ENCODE peak calls at places on chromosome 3, in eight cellular contexts. One of them, this sample, is unnamed.

GRCh38 chr3:111807826-111808225 is 51.2 kb upstream of the PHLDB2 start:
- DNase-seq in left ventricle myocardium inferior: no peak
- DNase-seq in AG04450: no peak
- DNase-seq in AG09319: no peak
- DNase-seq in cardiac muscle cell: no peak
- DNase-seq in osteocyte: no peak
- DNase-seq in nephron progenitor cell: no peak
- DNase-seq in RWPE1: no peak
- DNase-seq in this sample: no peak

GRCh38 chr3:116579843-116580242 is 129.7 kb upstream of the TUSC7 start:
- DNase-seq in left ventricle myocardium inferior: no peak
- DNase-seq in AG04450: no peak
- DNase-seq in AG09319: no peak
- DNase-seq in cardiac muscle cell: peak; percentile 3
- DNase-seq in osteocyte: no peak
- DNase-seq in nephron progenitor cell: peak; percentile 61
- DNase-seq in RWPE1: peak; percentile 5
- DNase-seq in this sample: no peak

GRCh38 chr3:66303556-66303955 is 82.8 kb downstream of the SLC25A26 start:
- DNase-seq in left ventricle myocardium inferior: no peak
- DNase-seq in AG04450: no peak
- DNase-seq in AG09319: no peak
- DNase-seq in cardiac muscle cell: no peak
- DNase-seq in osteocyte: no peak
- DNase-seq in nephron progenitor cell: no peak
- DNase-seq in RWPE1: no peak
- DNase-seq in this sample: peak; percentile 23

GRCh38 chr3:65595997-65596300 is 442.8 kb downstream of the MAGI1 start:
- DNase-seq in left ventricle myocardium inferior: no peak
- DNase-seq in AG04450: no peak
- DNase-seq in AG09319: no peak
- DNase-seq in cardiac muscle cell: no peak
- DNase-seq in osteocyte: no peak
- DNase-seq in nephron progenitor cell: no peak
- DNase-seq in RWPE1: no peak
- DNase-seq in this sample: no peak

GRCh38 chr3:13080591-13080990 is 7.4 kb upstream of the IQSEC1 start:
- DNase-seq in left ventricle myocardium inferior: peak; percentile 79
- DNase-seq in AG04450: no peak
- DNase-seq in AG09319: no peak
- DNase-seq in cardiac muscle cell: no peak
- DNase-seq in osteocyte: no peak
- DNase-seq in nephron progenitor cell: no peak
- DNase-seq in RWPE1: no peak
- DNase-seq in this sample: no peak

GRCh38 chr3:197339841-197340520 is 41.6 kb upstream of the DLG1 start:
- DNase-seq in left ventricle myocardium inferior: no peak
- DNase-seq in AG04450: no peak
- DNase-seq in AG09319: peak; percentile 40
- DNase-seq in cardiac muscle cell: peak; percentile 67
- DNase-seq in osteocyte: no peak
- DNase-seq in nephron progenitor cell: peak; percentile 44
- DNase-seq in RWPE1: no peak
- DNase-seq in this sample: no peak

GRCh38 chr3:129228891-129229585 is 20.4 kb upstream of the COPG1 start:
- DNase-seq in left ventricle myocardium inferior: peak; percentile 33
- DNase-seq in AG04450: peak; percentile 50
- DNase-seq in AG09319: no peak
- DNase-seq in cardiac muscle cell: peak; percentile 76
- DNase-seq in osteocyte: no peak
- DNase-seq in nephron progenitor cell: no peak
- DNase-seq in RWPE1: peak; percentile 50
- DNase-seq in this sample: no peak

GRCh38 chr3:56119575-56120349 is 348.5 kb downstream of the ERC2 start:
- DNase-seq in left ventricle myocardium inferior: peak; percentile 25
- DNase-seq in AG04450: no peak
- DNase-seq in AG09319: peak; percentile 72
- DNase-seq in cardiac muscle cell: peak; percentile 83
- DNase-seq in osteocyte: no peak
- DNase-seq in nephron progenitor cell: no peak
- DNase-seq in RWPE1: peak; percentile 24
- DNase-seq in this sample: no peak

GRCh38 chr3:143121240-143122088 is 1.9 kb downstream of the CHST2 start:
- DNase-seq in left ventricle myocardium inferior: peak; percentile 40
- DNase-seq in AG04450: peak; percentile 20
- DNase-seq in AG09319: no peak
- DNase-seq in cardiac muscle cell: peak; percentile 82
- DNase-seq in osteocyte: peak; percentile 85
- DNase-seq in nephron progenitor cell: peak; percentile 64
- DNase-seq in RWPE1: no peak
- DNase-seq in this sample: no peak

DNA sequence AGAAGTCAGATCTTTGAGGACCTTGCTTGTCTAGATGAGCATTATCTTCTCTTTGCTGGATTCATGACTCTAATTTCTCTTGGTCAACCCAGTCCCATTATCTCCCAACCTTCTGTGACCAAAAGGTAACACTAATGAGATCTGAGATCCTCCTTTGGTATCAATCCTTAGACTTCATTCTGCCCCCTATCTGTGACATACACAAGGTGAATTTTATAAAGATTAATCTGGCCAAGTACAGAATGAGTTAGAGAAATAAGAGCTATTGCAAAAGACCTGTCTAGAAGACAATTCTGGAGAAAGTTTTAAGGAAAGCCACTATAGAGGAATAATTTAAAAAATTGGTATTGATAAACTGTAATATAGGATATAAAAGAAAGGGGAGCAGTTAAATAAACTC is 113.8 kb upstream of the KCNMB2 start:
- DNase-seq in left ventricle myocardium inferior: no peak
- DNase-seq in AG04450: no peak
- DNase-seq in AG09319: no peak
- DNase-seq in cardiac muscle cell: no peak
- DNase-seq in osteocyte: no peak
- DNase-seq in nephron progenitor cell: no peak
- DNase-seq in RWPE1: no peak
- DNase-seq in this sample: no peak
- TF ChIP-seq CTCF in left ventricle myocardium inferior: no peak
- TF ChIP-seq CTCF in AG04450: no peak
- TF ChIP-seq CTCF in AG09319: no peak
- TF ChIP-seq CTCF in cardiac muscle cell: no peak
- TF ChIP-seq CTCF in osteocyte: no peak
- TF ChIP-seq CTCF in nephron progenitor cell: no peak
- TF ChIP-seq CTCF in RWPE1: no peak
- TF ChIP-seq CTCF in this sample: no peak

GRCh38 chr3:71360170-71360569 is 223.4 kb downstream of the FOXP1 start:
- DNase-seq in left ventricle myocardium inferior: no peak
- DNase-seq in AG04450: no peak
- DNase-seq in AG09319: no peak
- DNase-seq in cardiac muscle cell: no peak
- DNase-seq in osteocyte: no peak
- DNase-seq in nephron progenitor cell: no peak
- DNase-seq in RWPE1: no peak
- DNase-seq in this sample: peak; percentile 37
- TF ChIP-seq CTCF in left ventricle myocardium inferior: no peak
- TF ChIP-seq CTCF in AG04450: no peak
- TF ChIP-seq CTCF in AG09319: no peak
- TF ChIP-seq CTCF in cardiac muscle cell: no peak
- TF ChIP-seq CTCF in osteocyte: no peak
- TF ChIP-seq CTCF in nephron progenitor cell: no peak
- TF ChIP-seq CTCF in RWPE1: no peak
- TF ChIP-seq CTCF in this sample: no peak

GRCh38 chr3:125683067-125683844 is 88.0 kb upstream of the OSBPL11 start:
- DNase-seq in left ventricle myocardium inferior: peak; percentile 51
- DNase-seq in AG04450: no peak
- DNase-seq in AG09319: no peak
- DNase-seq in cardiac muscle cell: peak; percentile 40
- DNase-seq in osteocyte: no peak
- DNase-seq in nephron progenitor cell: no peak
- DNase-seq in RWPE1: no peak
- DNase-seq in this sample: no peak

GRCh38 chr3:125679258-125679657 is 84.0 kb upstream of the OSBPL11 start:
- DNase-seq in left ventricle myocardium inferior: no peak
- DNase-seq in AG04450: no peak
- DNase-seq in AG09319: no peak
- DNase-seq in cardiac muscle cell: no peak
- DNase-seq in osteocyte: no peak
- DNase-seq in nephron progenitor cell: no peak
- DNase-seq in RWPE1: no peak
- DNase-seq in this sample: no peak

GRCh38 chr3:125681146-125681545 is 85.8 kb upstream of the OSBPL11 start:
- DNase-seq in left ventricle myocardium inferior: no peak
- DNase-seq in AG04450: no peak
- DNase-seq in AG09319: no peak
- DNase-seq in cardiac muscle cell: no peak
- DNase-seq in osteocyte: no peak
- DNase-seq in nephron progenitor cell: no peak
- DNase-seq in RWPE1: no peak
- DNase-seq in this sample: no peak

GRCh38 chr3:125684199-125684598 is 88.9 kb upstream of the OSBPL11 start:
- DNase-seq in left ventricle myocardium inferior: no peak
- DNase-seq in AG04450: no peak
- DNase-seq in AG09319: no peak
- DNase-seq in cardiac muscle cell: peak; percentile 54
- DNase-seq in osteocyte: no peak
- DNase-seq in nephron progenitor cell: peak; percentile 54
- DNase-seq in RWPE1: no peak
- DNase-seq in this sample: no peak
- TF ChIP-seq CTCF in left ventricle myocardium inferior: peak; percentile 43
- TF ChIP-seq CTCF in AG04450: peak; percentile 42
- TF ChIP-seq CTCF in AG09319: peak; percentile 24
- TF ChIP-seq CTCF in cardiac muscle cell: peak; percentile 43
- TF ChIP-seq CTCF in osteocyte: peak; percentile 38
- TF ChIP-seq CTCF in nephron progenitor cell: peak; percentile 50
- TF ChIP-seq CTCF in RWPE1: no peak
- TF ChIP-seq CTCF in this sample: peak; percentile 28

GRCh38 chr3:118628704-118629341 is 405.8 kb downstream of the IGSF11 start:
- DNase-seq in left ventricle myocardium inferior: peak; percentile 19
- DNase-seq in AG04450: peak; percentile 46
- DNase-seq in AG09319: peak; percentile 4
- DNase-seq in cardiac muscle cell: peak; percentile 57
- DNase-seq in osteocyte: peak; percentile 86
- DNase-seq in nephron progenitor cell: peak; percentile 79
- DNase-seq in RWPE1: peak; percentile 69
- DNase-seq in this sample: peak; percentile 21
- TF ChIP-seq CTCF in left ventricle myocardium inferior: peak; percentile 77
- TF ChIP-seq CTCF in AG04450: peak; percentile 94
- TF ChIP-seq CTCF in AG09319: peak; percentile 66
- TF ChIP-seq CTCF in cardiac muscle cell: peak; percentile 70
- TF ChIP-seq CTCF in osteocyte: peak; percentile 88
- TF ChIP-seq CTCF in nephron progenitor cell: peak; percentile 74
- TF ChIP-seq CTCF in RWPE1: peak; percentile 83
- TF ChIP-seq CTCF in this sample: peak; percentile 86

DNA sequence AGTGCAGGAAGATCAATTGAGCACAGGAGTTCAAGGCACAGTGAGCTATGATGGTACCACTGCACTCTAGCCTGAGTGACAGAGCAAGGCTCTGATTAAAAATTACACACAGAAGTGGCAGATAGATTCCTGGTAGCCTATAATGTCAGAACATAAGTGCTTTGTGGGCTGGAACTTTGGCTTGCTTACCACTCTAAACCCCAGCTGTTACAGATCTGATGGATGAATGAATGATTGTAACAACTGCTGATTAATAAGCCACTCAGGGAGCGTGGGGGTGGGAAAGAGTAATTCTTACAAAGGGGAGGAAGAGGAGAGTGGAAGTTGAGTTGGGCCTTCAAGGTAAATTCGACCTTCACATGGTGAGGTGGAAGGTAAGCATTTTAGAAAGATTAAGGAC is 40.9 kb upstream of the PTPN23 start:
- DNase-seq in left ventricle myocardium inferior: no peak
- DNase-seq in AG04450: no peak
- DNase-seq in AG09319: no peak
- DNase-seq in cardiac muscle cell: no peak
- DNase-seq in osteocyte: no peak
- DNase-seq in nephron progenitor cell: no peak
- DNase-seq in RWPE1: no peak
- DNase-seq in this sample: no peak
- TF ChIP-seq CTCF in left ventricle myocardium inferior: no peak
- TF ChIP-seq CTCF in AG04450: no peak
- TF ChIP-seq CTCF in AG09319: no peak
- TF ChIP-seq CTCF in cardiac muscle cell: no peak
- TF ChIP-seq CTCF in osteocyte: no peak
- TF ChIP-seq CTCF in nephron progenitor cell: no peak
- TF ChIP-seq CTCF in RWPE1: no peak
- TF ChIP-seq CTCF in this sample: no peak

This sample was measured in kidney epithelial cell.